ENCODE peak calls at places on chromosomes 16 and 17, in ten cellular contexts. U is A673; G is hippocampal formation; F is GM13976; T is lower leg skin; Z is ovary; E is T-helper 1 cell; S is activated CD4-positive, alpha-beta T cell treated with anti-CD3 and anti-CD28 coated beads, Interleukin-2, amount 50 U/mL, for 4 hours; R is NCI-H226; B is left ventricle myocardium superior. J is an unnamed sample.

GRCh38 chr17:44146375-44147346 is 4.9 kb downstream of the HROB start:
- DNase-seq in U (no peak), G (no peak), F (no peak), T (no peak), Z (no peak), E (no peak), S (no peak), R (no peak), B (no peak), J (no peak)

GRCh38 chr16:31429314-31429713 is 1.2 kb upstream of the COX6A2 start:
- DNase-seq in U (no peak), G (no peak), F (no peak), T (no peak), Z (no peak), E (no peak), S (no peak), R (no peak), B (peak; percentile 53), J (no peak)

GRCh38 chr17:62629556-62630364 is 2.3 kb downstream of the MRC2 start:
- DNase-seq in U (no peak), G (no peak), F (no peak), T (no peak), Z (no peak), E (no peak), S (no peak), R (peak; percentile 84), B (no peak), J (no peak)

GRCh38 chr16:4679854-4680636 is 13.3 kb upstream of the NUDT16L1 start:
- DNase-seq in U (peak; percentile 63), G (peak; percentile 24), F (no peak), T (peak; percentile 58), Z (peak; percentile 84), E (no peak), S (no peak), R (peak; percentile 95), B (peak; percentile 83), J (peak; percentile 95)

GRCh38 chr16:50771366-50771765 is 29.5 kb downstream of the CYLD start:
- DNase-seq in U (no peak), G (no peak), F (no peak), T (no peak), Z (no peak), E (no peak), S (no peak), R (peak; percentile 7), B (no peak), J (no peak)

GRCh38 chr16:81151648-81152047 is 55.5 kb upstream of the GCSH start:
- DNase-seq in U (no peak), G (no peak), F (no peak), T (no peak), Z (no peak), E (no peak), S (no peak), R (peak; percentile 3), B (no peak), J (no peak)

GRCh38 chr16:72241930-72242329 is 70.0 kb upstream of the PMFBP1 start:
- DNase-seq in U (peak; percentile 51), G (peak; percentile 8), F (no peak), T (no peak), Z (peak; percentile 16), E (no peak), S (no peak), R (peak; percentile 32), B (no peak), J (peak; percentile 52)

GRCh38 chr16:68378436-68379415 is 67.9 kb downstream of the PRMT7 start:
- DNase-seq in U (no peak), G (no peak), F (no peak), T (no peak), Z (no peak), E (no peak), S (no peak), R (no peak), B (no peak), J (no peak)

GRCh38 chr17:18143044-18143936 is 34.7 kb downstream of the MYO15A start:
- DNase-seq in U (peak; percentile 54), G (no peak), F (peak; percentile 60), T (no peak), Z (no peak), E (no peak), S (no peak), R (no peak), B (no peak), J (no peak)

GRCh38 chr16:66326995-66327513 is 39.4 kb upstream of the CDH5 start:
- DNase-seq in U (no peak), G (peak; percentile 60), F (no peak), T (no peak), Z (no peak), E (no peak), S (no peak), R (no peak), B (no peak), J (no peak)

GRCh38 chr16:30349695-30350094 is 5.4 kb downstream of the CD2BP2 start:
- DNase-seq in U (no peak), G (no peak), F (no peak), T (no peak), Z (no peak), E (no peak), S (no peak), R (no peak), B (no peak), J (no peak)

GRCh38 chr16:69706975-69707340 is 19.4 kb downstream of the NQO1 start:
- DNase-seq in U (no peak), G (no peak), F (no peak), T (no peak), Z (no peak), E (no peak), S (no peak), R (no peak), B (no peak), J (no peak)

GRCh38 chr17:62692721-62693431 is 65.4 kb downstream of the MRC2 start:
- DNase-seq in U (peak; percentile 29), G (no peak), F (no peak), T (no peak), Z (no peak), E (no peak), S (no peak), R (no peak), B (no peak), J (no peak)

GRCh38 chr16:70809392-70810060 is 8.6 kb upstream of the VAC14 start:
- DNase-seq in U (no peak), G (no peak), F (peak; percentile 47), T (no peak), Z (no peak), E (no peak), S (no peak), R (no peak), B (no peak), J (no peak)